ENCODE peak calls at places on chromosome 17, in five cellular contexts. O is coronary artery, P is tibial artery, X is IMR-90, T is fibroblast of lung. M is an unnamed sample.

GRCh38 chr17:30454635-30455034 is 22.6 kb upstream of the GOSR1 start:
- DNase-seq in P (no peak), T (no peak), X (no peak), O (no peak), M (no peak)

GRCh38 chr17:65978881-65979280 is 213.1 kb downstream of the CEP112 start:
- DNase-seq in T (no peak), O (no peak), P (no peak), X (peak; percentile 39), M (no peak)

GRCh38 chr17:38511126-38512108 is 83.2 kb downstream of the ARHGAP23 start:
- DNase-seq in T (peak; percentile 74), P (no peak), X (peak; percentile 71), O (no peak), M (no peak)

GRCh38 chr17:27808629-27809028 is 8.3 kb upstream of the NOS2 start:
- DNase-seq in P (no peak), O (no peak), X (no peak), T (no peak), M (peak; percentile 7)

GRCh38 chr17:32759476-32759875 is 117.4 kb downstream of the MYO1D start:
- DNase-seq in O (no peak), P (no peak), T (no peak), X (no peak), M (no peak)

GRCh38 chr17:31488982-31489294 is 97.5 kb downstream of the RAB11FIP4 start:
- DNase-seq in P (no peak), T (no peak), O (no peak), X (no peak), M (no peak)

GRCh38 chr17:83198366-83199341 is 119.2 kb downstream of the METRNL start:
- DNase-seq in P (peak; percentile 64), O (no peak), X (no peak), T (no peak), M (no peak)

GRCh38 chr17:45783593-45784292 is 377 bp upstream of the CRHR1 start:
- DNase-seq in P (no peak), X (no peak), T (no peak), O (no peak), M (no peak)

GRCh38 chr17:58666858-58667267 is 25.0 kb downstream of the TEX14 start:
- DNase-seq in T (peak; percentile 35), O (peak; percentile 76), X (peak; percentile 79), P (peak; percentile 85), M (no peak)

DNA sequence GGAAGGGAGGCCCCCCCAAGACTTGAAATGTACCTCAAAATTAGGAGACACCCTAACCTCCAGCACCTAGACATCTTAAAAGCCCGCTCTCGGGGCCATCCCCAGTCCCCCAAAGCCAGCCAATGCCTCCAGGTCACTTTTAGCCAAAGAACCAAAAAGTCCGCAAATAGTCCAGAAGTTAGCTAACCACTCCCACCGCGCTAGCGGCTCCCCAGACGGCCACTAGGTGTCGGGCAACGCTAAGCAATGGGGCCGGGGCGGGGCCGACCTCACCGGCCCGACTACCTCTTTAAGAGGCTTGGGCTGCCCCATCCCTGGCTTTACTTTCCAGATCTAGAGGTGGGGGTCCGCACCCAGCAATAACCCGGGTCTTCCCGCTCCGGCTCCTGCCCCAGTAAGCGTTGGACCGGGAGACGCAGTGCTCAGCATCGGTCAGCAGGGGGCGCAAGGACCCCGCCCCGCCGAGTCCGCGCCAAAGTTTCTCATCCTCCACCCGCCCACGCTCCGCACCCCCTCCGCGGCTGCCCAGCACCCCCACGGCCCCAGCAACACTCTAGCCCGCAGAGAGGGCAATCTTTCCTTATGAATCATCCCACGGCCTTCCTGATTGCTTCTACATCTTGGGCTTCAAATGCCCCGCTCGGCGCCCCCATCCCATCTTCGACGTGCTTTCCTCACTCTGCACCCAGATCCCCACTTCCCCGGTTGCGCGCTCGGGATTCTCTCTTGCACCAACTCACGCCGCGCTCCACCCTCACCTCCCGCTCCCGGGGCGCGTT is 795 bp downstream of the COL1A1 start:
- DNase-seq in X (peak; percentile 82), T (peak; percentile 78), O (peak; percentile 96), P (peak; percentile 96), M (peak; percentile 49)
- H3K4me3 ChIP-seq in X (peak overlapping the region; percentile 80), T (peak overlapping the region; percentile 99), O (peak overlapping the region; percentile 90), P (peak overlapping the region; percentile 67), M (peak overlapping the region; percentile 45)

GRCh38 chr17:9004132-9004960 is 17.0 kb upstream of the NTN1 start:
- DNase-seq in X (no peak), T (no peak), O (no peak), P (no peak), M (no peak)

GRCh38 chr17:9002236-9002609 is 19.1 kb upstream of the NTN1 start:
- DNase-seq in P (no peak), O (no peak), T (no peak), X (no peak), M (no peak)

GRCh38 chr17:9002610-9003354 is 18.5 kb upstream of the NTN1 start:
- DNase-seq in T (peak; percentile 30), P (peak; percentile 81), O (no peak), X (no peak), M (no peak)

GRCh38 chr17:9004961-9005285 is 16.4 kb upstream of the NTN1 start:
- DNase-seq in O (no peak), P (no peak), X (no peak), T (no peak), M (no peak)

GRCh38 chr17:9003355-9004131 is 17.8 kb upstream of the NTN1 start:
- DNase-seq in P (peak; percentile 68), O (no peak), X (no peak), T (no peak), M (no peak)
- H3K4me3 ChIP-seq in P (peak overlapping the region; percentile 57), O (peak overlapping the region; percentile 71), X (no peak overlapping the region), T (no peak overlapping the region), M (peak overlapping the region; percentile 31)

DNA sequence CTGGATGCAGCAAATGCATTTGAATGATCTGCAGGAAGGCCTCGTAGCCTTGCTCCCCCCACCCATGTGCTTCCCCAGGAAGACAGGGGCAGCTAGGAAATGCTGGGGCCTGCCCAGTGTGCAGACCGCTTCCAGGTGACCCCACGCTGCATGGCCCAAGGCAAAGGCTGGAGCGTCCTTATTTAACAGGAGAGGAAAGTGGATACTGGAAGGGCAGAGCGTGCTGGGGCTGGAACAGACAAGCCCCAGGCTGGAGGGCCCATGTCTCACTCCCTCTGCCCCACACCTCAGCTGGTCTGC is 26.1 kb upstream of the NPTX1 start:
- DNase-seq in O (no peak), X (no peak), P (no peak), T (no peak), M (no peak)
- H3K4me3 ChIP-seq in O (no peak overlapping the region), X (no peak overlapping the region), P (no peak overlapping the region), T (no peak overlapping the region), M (no peak overlapping the region)

GRCh38 chr17:15651001-15651582 is 31.6 kb upstream of the FBXW10B start:
- DNase-seq in O (peak; percentile 77), X (no peak), T (no peak), P (no peak), M (no peak)
- H3K4me3 ChIP-seq in O (peak overlapping the region; percentile 74), X (peak overlapping the region; percentile 71), T (peak overlapping the region; percentile 78), P (peak overlapping the region; percentile 54), M (no peak overlapping the region)

GRCh38 chr17:40938981-40939380 is 1.5 kb upstream of the KRT23 start:
- DNase-seq in P (no peak), O (no peak), X (peak; percentile 43), T (peak; percentile 90), M (no peak)
- H3K4me3 ChIP-seq in P (no peak overlapping the region), O (no peak overlapping the region), X (no peak overlapping the region), T (no peak overlapping the region), M (no peak overlapping the region)